ENCODE peak calls at places on chromosome 21, in nine cellular contexts. U is tibial nerve; T is GM12891; Y is effector CD8-positive, alpha-beta T cell; Z is hepatocyte; X is progenitor cell of endocrine pancreas; C is NCI-H1694 treated with DMSO at 0.1 percent for 48 hours; K is right lobe of liver; R is germinal center. V is an unnamed sample.

GRCh38 chr21:45202344-45202743 is 85.4 kb downstream of the POFUT2 start:
- DNase-seq in R (no peak), Y (no peak), T (no peak), U (no peak), K (no peak), Z (no peak), C (no peak), X (no peak), V (no peak)

GRCh38 chr21:16589499-16589898 is 859.7 kb downstream of the USP25 start:
- DNase-seq in Z (no peak), T (no peak), Y (no peak), X (no peak), U (no peak), R (no peak), C (no peak), K (no peak), V (no peak)

GRCh38 chr21:43664358-43664757 is 5.0 kb downstream of the RRP1B start:
- DNase-seq in C (no peak), X (no peak), K (no peak), R (no peak), Z (no peak), T (no peak), Y (no peak), U (no peak), V (no peak)

GRCh38 chr21:44512496-44513388 is 27.3 kb downstream of the KRTAP10-1 start:
- DNase-seq in T (no peak), U (no peak), X (no peak), Y (no peak), R (no peak), K (no peak), C (no peak), Z (no peak), V (no peak)

GRCh38 chr21:42562816-42563215 is 49.2 kb downstream of the SLC37A1 start:
- DNase-seq in C (no peak), K (peak), U (no peak), T (no peak), Y (no peak), X (no peak), Z (no peak), R (no peak), V (no peak)

GRCh38 chr21:30936207-30936606 is 54.8 kb upstream of the KRTAP11-1 start:
- DNase-seq in Y (no peak), K (no peak), Z (no peak), C (no peak), T (no peak), R (no peak), U (no peak), X (no peak), V (no peak)

GRCh38 chr21:42513151-42513984 is at the start of gene SLC37A1:
- DNase-seq in U (no peak), Y (no peak), K (no peak), T (peak), X (peak), Z (peak), R (peak), C (no peak), V (peak)

GRCh38 chr21:9756677-9757076 is 764.7 kb upstream of the TPTE start:
- DNase-seq in Z (no peak), U (no peak), X (no peak), K (no peak), T (no peak), R (no peak), C (no peak), Y (no peak), V (no peak)

GRCh38 chr21:33339135-33339534 is 14.4 kb downstream of the IFNAR1 start:
- DNase-seq in Z (no peak), R (peak), U (no peak), X (no peak), Y (no peak), C (no peak), T (no peak), K (no peak), V (no peak)

GRCh38 chr21:35275776-35276175 is 226.7 kb upstream of the RUNX1 start:
- DNase-seq in U (no peak), R (no peak), Z (no peak), X (no peak), K (no peak), T (no peak), C (no peak), Y (no peak), V (no peak)

GRCh38 chr21:31531967-31532366 is 127.5 kb upstream of the SOD1 start:
- DNase-seq in X (no peak), Z (no peak), C (peak), U (no peak), Y (no peak), K (no peak), R (no peak), T (no peak), V (no peak)

GRCh38 chr21:33642896-33643657 is 776 bp downstream of the ITSN1 start:
- DNase-seq in C (no peak), R (peak), T (no peak), Y (no peak), K (peak), X (peak), U (no peak), Z (peak), V (peak)

GRCh38 chr21:42107177-42107880 is 36.2 kb downstream of the UMODL1 start:
- DNase-seq in R (no peak), T (no peak), K (no peak), C (no peak), Y (no peak), U (no peak), X (no peak), Z (no peak), V (no peak)

GRCh38 chr21:45889115-45889708 is 92.4 kb upstream of the COL6A1 start:
- DNase-seq in X (no peak), Z (no peak), Y (no peak), T (no peak), U (no peak), C (no peak), R (no peak), K (peak), V (no peak)

GRCh38 chr21:41250519-41250918 is 66.1 kb upstream of the FAM3B start:
- DNase-seq in U (no peak), Z (no peak), K (no peak), Y (no peak), R (no peak), T (no peak), C (no peak), X (no peak), V (no peak)

GRCh38 chr21:22352088-22352487 is 1353.9 kb downstream of the NCAM2 start:
- DNase-seq in U (no peak), T (no peak), Z (no peak), C (no peak), R (no peak), X (no peak), Y (no peak), K (no peak), V (no peak)

GRCh38 chr21:42688841-42689371 is 35.5 kb downstream of the PDE9A start:
- DNase-seq in R (no peak), Y (no peak), X (no peak), Z (no peak), K (no peak), U (no peak), T (no peak), C (no peak), V (no peak)

GRCh38 chr21:25169370-25169769 is 437.9 kb downstream of the MRPL39 start:
- DNase-seq in T (no peak), C (no peak), R (no peak), X (no peak), U (no peak), Y (no peak), K (no peak), Z (no peak), V (no peak)

GRCh38 chr21:41712201-41712600 is 54.7 kb downstream of the RIPK4 start:
- DNase-seq in R (no peak), C (no peak), X (peak), Y (no peak), U (no peak), K (peak), T (no peak), Z (peak), V (no peak)

GRCh38 chr21:44448651-44449131 is 6.6 kb upstream of the LRRC3 start:
- DNase-seq in Z (no peak), Y (no peak), X (no peak), R (no peak), C (no peak), T (no peak), U (no peak), K (peak), V (no peak)

GRCh38 chr21:46616656-46617055 is 11.8 kb upstream of the S100B start:
- DNase-seq in C (no peak), T (no peak), Z (no peak), K (no peak), R (no peak), U (no peak), Y (no peak), X (no peak), V (no peak)

GRCh38 chr21:42188663-42189062 is 30.3 kb upstream of the ABCG1 start:
- DNase-seq in U (no peak), R (no peak), K (no peak), T (no peak), C (no peak), Y (no peak), X (no peak), Z (no peak), V (no peak)

GRCh38 chr21:36079010-36079649 is 9.3 kb downstream of the CBR1 start:
- DNase-seq in U (peak), R (no peak), K (no peak), X (no peak), Y (peak), C (no peak), Z (no peak), T (no peak), V (peak)

GRCh38 chr21:39384674-39385298 is 35.9 kb upstream of the HMGN1 start:
- DNase-seq in K (no peak), R (no peak), X (no peak), T (no peak), Z (no peak), C (no peak), U (no peak), Y (no peak), V (no peak)

GRCh38 chr21:38631171-38631570 is 132.9 kb upstream of the ERG start:
- DNase-seq in Y (no peak), K (no peak), R (no peak), U (no peak), Z (no peak), X (no peak), T (no peak), C (no peak), V (no peak)

GRCh38 chr21:21232320-21232719 is 234.1 kb downstream of the NCAM2 start:
- DNase-seq in T (no peak), U (no peak), X (no peak), Y (no peak), C (peak), K (no peak), Z (peak), R (no peak), V (no peak)

GRCh38 chr21:42760361-42760970 is 107.0 kb downstream of the PDE9A start:
- DNase-seq in T (no peak), R (no peak), U (no peak), X (no peak), Y (no peak), K (no peak), C (peak), Z (no peak), V (no peak)

GRCh38 chr21:42299324-42300044 is 15.7 kb downstream of the TFF3 start:
- DNase-seq in Y (no peak), Z (no peak), U (no peak), C (no peak), X (no peak), K (no peak), R (no peak), T (no peak), V (no peak)

GRCh38 chr21:44735821-44736220 is 24.4 kb upstream of the TSPEAR start:
- DNase-seq in Y (no peak), C (no peak), K (peak), U (no peak), R (no peak), Z (no peak), T (no peak), X (no peak), V (no peak)